ENCODE peak calls at places on chromosomes 11 and 22, in four cellular contexts. W is neural crest cell, F is psoas muscle, O is endothelial cell. L is an unnamed sample.

GRCh38 chr22:28843633-28844032 is 39.7 kb upstream of the ZNRF3 start:
- DNase-seq in W (no peak), F (no peak), O (no peak), L (no peak)

GRCh38 chr11:66951927-66952337 is 6.3 kb downstream of the PC start:
- DNase-seq in W (no peak), F (no peak), O (no peak), L (peak; percentile 69)

GRCh38 chr11:1572200-1573076 is at the start of gene DUSP8:
- DNase-seq in W (peak; percentile 78), F (peak; percentile 93), O (peak; percentile 86), L (peak; percentile 86)

GRCh38 chr22:36398602-36399472 is 11.1 kb upstream of the MYH9 start:
- DNase-seq in W (no peak), F (no peak), O (no peak), L (no peak)

GRCh38 chr11:112177610-112178009 is 2.3 kb downstream of the BCO2 start:
- DNase-seq in W (no peak), F (no peak), O (no peak), L (no peak)

GRCh38 chr11:43998308-43998707 is 49.5 kb upstream of the ACCSL start:
- DNase-seq in W (no peak), F (no peak), O (no peak), L (no peak)

GRCh38 chr11:31237819-31238771 is 131.4 kb downstream of the DCDC1 start:
- DNase-seq in W (peak; percentile 27), F (no peak), O (no peak), L (no peak)

GRCh38 chr22:41286639-41287091 is 678 bp upstream of the RANGAP1 start:
- DNase-seq in W (no peak), F (no peak), O (peak; percentile 14), L (no peak)

GRCh38 chr11:3122775-3123201 is 42.3 kb downstream of the OSBPL5 start:
- DNase-seq in W (no peak), F (no peak), O (no peak), L (peak; percentile 11)

GRCh38 chr11:101563166-101563565 is 20.6 kb downstream of the TRPC6 start:
- DNase-seq in W (no peak), F (no peak), O (no peak), L (no peak)

GRCh38 chr11:3834349-3835099 is 6.2 kb downstream of the RHOG start:
- DNase-seq in W (no peak), F (peak; percentile 37), O (no peak), L (peak; percentile 36)

GRCh38 chr11:119538748-119539147 is 115.8 kb upstream of the THY1 start:
- DNase-seq in W (no peak), F (no peak), O (no peak), L (no peak)

GRCh38 chr22:38841635-38842034 is 2.2 kb downstream of the NPTXR start:
- DNase-seq in W (no peak), F (no peak), O (no peak), L (no peak)

GRCh38 chr22:38843716-38844660 is at the start of gene NPTXR:
- DNase-seq in W (peak; percentile 54), F (peak; percentile 58), O (peak; percentile 50), L (peak; percentile 36)

GRCh38 chr22:38842512-38843200 is 1.2 kb downstream of the NPTXR start:
- DNase-seq in W (no peak), F (no peak), O (no peak), L (no peak)

GRCh38 chr22:38844661-38845367 is 986 bp upstream of the NPTXR start:
- DNase-seq in W (no peak), F (no peak), O (no peak), L (no peak)

DNA sequence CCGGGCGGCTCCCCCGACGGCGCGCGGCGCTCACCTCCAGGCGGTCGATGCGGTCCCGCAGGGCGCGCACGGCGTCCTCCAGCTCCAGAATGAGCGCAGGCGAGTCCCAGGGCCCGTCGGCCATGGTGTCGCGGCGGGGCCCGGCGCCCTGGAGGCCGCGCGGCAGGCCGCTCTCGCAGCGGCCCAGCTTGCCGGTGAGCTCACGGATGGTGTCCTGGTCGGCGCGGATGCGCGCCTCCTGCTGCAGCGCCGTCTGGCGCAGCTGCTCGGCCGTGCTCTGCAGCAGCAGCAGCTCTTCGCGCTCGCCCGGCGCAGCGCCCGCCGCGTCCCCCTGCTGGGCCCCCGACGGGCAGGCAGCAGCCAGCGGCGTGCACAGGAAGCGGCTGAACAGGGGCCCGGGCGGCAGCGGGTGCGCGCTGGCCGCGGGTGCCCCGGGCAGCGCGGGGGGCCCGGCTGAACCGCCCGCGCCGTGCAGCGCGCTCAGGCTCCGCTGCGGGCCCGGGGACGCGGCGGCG is 570 bp downstream of the NPTXR start:
- DNase-seq in W (peak; percentile 53), F (peak; percentile 46), O (peak; percentile 61), L (no peak)
- TF ChIP-seq CTCF in W (peak; percentile 39), F (peak; percentile 19), O (no peak), L (no peak)

GRCh38 chr11:55949330-55949729 is 13.1 kb upstream of the OR5I1 start:
- DNase-seq in W (no peak), F (no peak), O (no peak), L (no peak)
- TF ChIP-seq CTCF in W (no peak), F (no peak), O (no peak), L (no peak)

GRCh38 chr11:36713715-36714114 is 115.7 kb upstream of the RAG2 start:
- DNase-seq in W (no peak), F (no peak), O (no peak), L (peak; percentile 5)

GRCh38 chr11:36711104-36711825 is 113.2 kb upstream of the RAG2 start:
- DNase-seq in W (no peak), F (no peak), O (no peak), L (no peak)
- TF ChIP-seq CTCF in W (no peak), F (no peak), O (no peak), L (no peak)

DNA sequence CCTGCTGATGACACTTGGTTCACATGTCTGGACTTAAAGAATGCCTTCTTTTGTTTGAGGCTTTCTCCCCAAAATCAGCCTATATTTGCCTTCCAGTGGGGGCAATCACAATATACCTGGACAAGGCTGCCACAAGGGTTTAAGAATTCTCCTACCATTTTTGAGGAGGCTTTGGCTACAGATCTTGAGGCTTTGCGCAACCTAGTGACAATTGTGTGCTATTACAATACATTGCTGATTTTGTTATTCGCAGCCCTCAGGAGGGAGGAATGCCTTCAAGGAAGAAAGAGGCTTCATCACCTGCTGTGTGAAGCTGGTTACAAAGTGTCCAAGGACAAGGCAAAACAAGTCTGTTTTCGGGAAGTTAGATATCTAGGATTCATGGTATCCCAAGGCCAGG is 50.8 kb upstream of the OR4C15 start:
- DNase-seq in W (no peak), F (no peak), O (no peak), L (no peak)
- TF ChIP-seq CTCF in W (no peak), F (no peak), O (no peak), L (no peak)

GRCh38 chr11:132904091-132904490 is 628.2 kb downstream of the OPCML start:
- DNase-seq in W (no peak), F (no peak), O (no peak), L (no peak)
- TF ChIP-seq CTCF in W (no peak), F (no peak), O (no peak), L (no peak)

GRCh38 chr11:45089845-45090499 is 56.5 kb upstream of the PRDM11 start:
- DNase-seq in W (no peak), F (no peak), O (no peak), L (no peak)
- TF ChIP-seq CTCF in W (peak; percentile 37), F (no peak), O (no peak), L (no peak)